ENCODE peak calls at places on chromosomes 11 and 22, in ten cellular contexts. One of them, this sample, is unnamed. For H3K4me1 and H3K36me3, the result is how much of the 10 kb centered on the place peaks cover.

GRCh38 chr11:46527586-46527985 is 66.2 kb downstream of the AMBRA1 start:
- DNase-seq in lower lobe of right lung: no peak
- DNase-seq in GM23248: no peak
- DNase-seq in tibial nerve: no peak
- DNase-seq in K562: no peak
- DNase-seq in CD8-positive, alpha-beta memory T cell: no peak
- DNase-seq in pancreas: no peak
- DNase-seq in psoas muscle: no peak
- DNase-seq in IMR-90: peak
- DNase-seq in neural progenitor cell: no peak
- DNase-seq in this sample: no peak

GRCh38 chr11:47259178-47259977 is 1.6 kb downstream of the NR1H3 start:
- DNase-seq in lower lobe of right lung: peak
- DNase-seq in GM23248: peak
- DNase-seq in tibial nerve: no peak
- DNase-seq in K562: no peak
- DNase-seq in CD8-positive, alpha-beta memory T cell: peak
- DNase-seq in pancreas: no peak
- DNase-seq in psoas muscle: no peak
- DNase-seq in IMR-90: peak
- DNase-seq in neural progenitor cell: peak
- DNase-seq in this sample: peak

GRCh38 chr11:76523147-76523546 is 78.3 kb downstream of the EMSY start:
- DNase-seq in lower lobe of right lung: no peak
- DNase-seq in GM23248: no peak
- DNase-seq in tibial nerve: no peak
- DNase-seq in K562: no peak
- DNase-seq in CD8-positive, alpha-beta memory T cell: no peak
- DNase-seq in pancreas: no peak
- DNase-seq in psoas muscle: no peak
- DNase-seq in IMR-90: no peak
- DNase-seq in neural progenitor cell: no peak
- DNase-seq in this sample: no peak

GRCh38 chr11:77299528-77299993 is 1.9 kb downstream of the GDPD4 start:
- DNase-seq in lower lobe of right lung: no peak
- DNase-seq in GM23248: peak
- DNase-seq in tibial nerve: no peak
- DNase-seq in K562: peak
- DNase-seq in CD8-positive, alpha-beta memory T cell: no peak
- DNase-seq in pancreas: no peak
- DNase-seq in psoas muscle: no peak
- DNase-seq in IMR-90: peak
- DNase-seq in neural progenitor cell: no peak
- DNase-seq in this sample: no peak

GRCh38 chr11:112735470-112735869 is 225.8 kb upstream of the NCAM1 start:
- DNase-seq in lower lobe of right lung: no peak
- DNase-seq in GM23248: no peak
- DNase-seq in tibial nerve: no peak
- DNase-seq in K562: no peak
- DNase-seq in CD8-positive, alpha-beta memory T cell: no peak
- DNase-seq in pancreas: no peak
- DNase-seq in psoas muscle: no peak
- DNase-seq in IMR-90: no peak
- DNase-seq in neural progenitor cell: no peak
- DNase-seq in this sample: no peak

GRCh38 chr22:23518381-23519187 is 61.5 kb downstream of the IGLL1 start:
- DNase-seq in lower lobe of right lung: no peak
- DNase-seq in GM23248: no peak
- DNase-seq in tibial nerve: no peak
- DNase-seq in K562: no peak
- DNase-seq in CD8-positive, alpha-beta memory T cell: no peak
- DNase-seq in pancreas: no peak
- DNase-seq in psoas muscle: no peak
- DNase-seq in IMR-90: no peak
- DNase-seq in neural progenitor cell: peak
- DNase-seq in this sample: no peak

GRCh38 chr22:20567993-20568417 is 60.6 kb downstream of the MED15 start:
- DNase-seq in lower lobe of right lung: no peak
- DNase-seq in GM23248: peak
- DNase-seq in tibial nerve: no peak
- DNase-seq in K562: peak
- DNase-seq in CD8-positive, alpha-beta memory T cell: no peak
- DNase-seq in pancreas: no peak
- DNase-seq in psoas muscle: no peak
- DNase-seq in IMR-90: peak
- DNase-seq in neural progenitor cell: no peak
- DNase-seq in this sample: no peak

GRCh38 chr11:129324533-129325175 is 51.0 kb upstream of the BARX2 start:
- DNase-seq in lower lobe of right lung: no peak
- DNase-seq in GM23248: peak
- DNase-seq in tibial nerve: peak
- DNase-seq in K562: no peak
- DNase-seq in CD8-positive, alpha-beta memory T cell: no peak
- DNase-seq in pancreas: peak
- DNase-seq in psoas muscle: peak
- DNase-seq in IMR-90: no peak
- DNase-seq in neural progenitor cell: no peak
- DNase-seq in this sample: no peak

GRCh38 chr11:69333906-69334305 is 40.0 kb downstream of the MYEOV start:
- DNase-seq in lower lobe of right lung: no peak
- DNase-seq in GM23248: no peak
- DNase-seq in tibial nerve: no peak
- DNase-seq in K562: no peak
- DNase-seq in CD8-positive, alpha-beta memory T cell: no peak
- DNase-seq in pancreas: no peak
- DNase-seq in psoas muscle: no peak
- DNase-seq in IMR-90: peak
- DNase-seq in neural progenitor cell: no peak
- DNase-seq in this sample: no peak

GRCh38 chr11:45285289-45285828 is 782 bp downstream of the SYT13 start:
- DNase-seq in lower lobe of right lung: no peak
- DNase-seq in GM23248: no peak
- DNase-seq in tibial nerve: no peak
- DNase-seq in K562: no peak
- DNase-seq in CD8-positive, alpha-beta memory T cell: no peak
- DNase-seq in pancreas: no peak
- DNase-seq in psoas muscle: no peak
- DNase-seq in IMR-90: no peak
- DNase-seq in neural progenitor cell: peak
- DNase-seq in this sample: no peak

GRCh38 chr11:126842038-126842437 is 158.5 kb downstream of the KIRREL3 start:
- DNase-seq in lower lobe of right lung: no peak
- DNase-seq in GM23248: no peak
- DNase-seq in tibial nerve: no peak
- DNase-seq in K562: no peak
- DNase-seq in CD8-positive, alpha-beta memory T cell: no peak
- DNase-seq in pancreas: no peak
- DNase-seq in psoas muscle: no peak
- DNase-seq in IMR-90: no peak
- DNase-seq in neural progenitor cell: no peak
- DNase-seq in this sample: no peak

GRCh38 chr22:43449205-43449830 is 37.5 kb downstream of the MPPED1 start:
- DNase-seq in lower lobe of right lung: no peak
- DNase-seq in GM23248: no peak
- DNase-seq in tibial nerve: no peak
- DNase-seq in K562: peak
- DNase-seq in CD8-positive, alpha-beta memory T cell: no peak
- DNase-seq in pancreas: no peak
- DNase-seq in psoas muscle: no peak
- DNase-seq in IMR-90: no peak
- DNase-seq in neural progenitor cell: peak
- DNase-seq in this sample: no peak

GRCh38 chr11:115279831-115280761 is 224.1 kb downstream of the CADM1 start:
- DNase-seq in lower lobe of right lung: no peak
- DNase-seq in GM23248: no peak
- DNase-seq in tibial nerve: no peak
- DNase-seq in K562: no peak
- DNase-seq in CD8-positive, alpha-beta memory T cell: no peak
- DNase-seq in pancreas: no peak
- DNase-seq in psoas muscle: no peak
- DNase-seq in IMR-90: peak
- DNase-seq in neural progenitor cell: no peak
- DNase-seq in this sample: no peak

GRCh38 chr22:41917906-41918791 is 3.3 kb upstream of the SHISA8 start:
- DNase-seq in lower lobe of right lung: peak
- DNase-seq in GM23248: peak
- DNase-seq in tibial nerve: no peak
- DNase-seq in K562: no peak
- DNase-seq in CD8-positive, alpha-beta memory T cell: no peak
- DNase-seq in pancreas: no peak
- DNase-seq in psoas muscle: peak
- DNase-seq in IMR-90: peak
- DNase-seq in neural progenitor cell: no peak
- DNase-seq in this sample: no peak

GRCh38 chr11:86245369-86246292 is 1.1 kb downstream of the EED start:
- DNase-seq in lower lobe of right lung: no peak
- DNase-seq in GM23248: peak
- DNase-seq in tibial nerve: no peak
- DNase-seq in K562: peak
- DNase-seq in CD8-positive, alpha-beta memory T cell: peak
- DNase-seq in pancreas: peak
- DNase-seq in psoas muscle: no peak
- DNase-seq in IMR-90: peak
- DNase-seq in neural progenitor cell: peak
- DNase-seq in this sample: peak
- H3K4me1 ChIP-seq in lower lobe of right lung: under half
- H3K4me1 ChIP-seq in GM23248: under half
- H3K4me1 ChIP-seq in tibial nerve: under half
- H3K4me1 ChIP-seq in K562: under half
- H3K4me1 ChIP-seq in CD8-positive, alpha-beta memory T cell: under half
- H3K4me1 ChIP-seq in pancreas: under half
- H3K4me1 ChIP-seq in psoas muscle: under half
- H3K4me1 ChIP-seq in IMR-90: under half
- H3K4me1 ChIP-seq in neural progenitor cell: under half
- H3K4me1 ChIP-seq in this sample: half or more

DNA sequence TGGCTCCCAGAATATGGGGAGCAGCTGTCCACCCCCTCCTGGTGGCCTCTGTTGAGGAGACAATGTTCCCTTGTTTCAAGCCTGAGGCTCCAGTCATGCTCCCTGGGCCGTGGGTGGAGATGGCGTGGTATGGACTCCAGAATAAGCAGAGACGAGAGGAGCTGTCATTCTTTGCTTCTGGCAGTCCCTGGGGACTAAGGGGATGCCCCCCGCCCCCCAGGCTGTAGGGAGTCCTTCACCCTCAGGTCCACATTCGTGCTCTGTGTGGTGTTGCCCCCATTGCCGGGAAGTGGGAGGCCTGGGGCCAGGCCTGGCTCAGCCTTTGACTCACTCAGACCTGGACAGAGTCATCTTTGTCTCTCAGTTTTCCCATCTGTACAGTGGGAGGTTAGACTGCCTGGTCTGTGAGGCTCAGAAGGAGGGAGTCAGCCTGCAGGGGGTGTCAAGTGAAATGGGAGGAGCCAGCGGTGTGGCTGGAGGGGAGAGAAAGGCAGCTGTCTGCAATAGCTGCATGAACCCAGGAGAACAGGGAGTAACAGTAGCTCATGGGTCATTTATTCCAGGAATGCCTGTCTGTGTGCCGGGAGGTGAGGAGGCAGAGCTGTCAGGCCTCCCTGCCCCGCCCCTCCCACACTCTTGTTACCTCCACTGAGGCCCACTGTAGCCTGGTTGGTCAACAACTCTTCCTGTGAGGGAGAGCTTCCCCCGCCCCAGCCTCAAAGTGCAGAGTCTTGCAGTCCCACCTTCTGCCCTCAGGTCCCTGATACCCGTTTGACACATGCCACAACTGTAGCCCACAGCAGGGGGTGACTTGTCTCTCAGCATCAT is 6.3 kb downstream of the ARHGEF17 start:
- DNase-seq in lower lobe of right lung: peak
- DNase-seq in GM23248: peak
- DNase-seq in tibial nerve: no peak
- DNase-seq in K562: peak
- DNase-seq in CD8-positive, alpha-beta memory T cell: no peak
- DNase-seq in pancreas: no peak
- DNase-seq in psoas muscle: no peak
- DNase-seq in IMR-90: peak
- DNase-seq in neural progenitor cell: peak
- DNase-seq in this sample: no peak
- H3K4me3 ChIP-seq in lower lobe of right lung: peak
- H3K4me3 ChIP-seq in GM23248: peak
- H3K4me3 ChIP-seq in tibial nerve: no peak
- H3K4me3 ChIP-seq in K562: no peak
- H3K4me3 ChIP-seq in CD8-positive, alpha-beta memory T cell: no peak
- H3K4me3 ChIP-seq in pancreas: no peak
- H3K4me3 ChIP-seq in psoas muscle: peak
- H3K4me3 ChIP-seq in IMR-90: no peak
- H3K4me3 ChIP-seq in neural progenitor cell: no peak
- H3K4me3 ChIP-seq in this sample: no peak

DNA sequence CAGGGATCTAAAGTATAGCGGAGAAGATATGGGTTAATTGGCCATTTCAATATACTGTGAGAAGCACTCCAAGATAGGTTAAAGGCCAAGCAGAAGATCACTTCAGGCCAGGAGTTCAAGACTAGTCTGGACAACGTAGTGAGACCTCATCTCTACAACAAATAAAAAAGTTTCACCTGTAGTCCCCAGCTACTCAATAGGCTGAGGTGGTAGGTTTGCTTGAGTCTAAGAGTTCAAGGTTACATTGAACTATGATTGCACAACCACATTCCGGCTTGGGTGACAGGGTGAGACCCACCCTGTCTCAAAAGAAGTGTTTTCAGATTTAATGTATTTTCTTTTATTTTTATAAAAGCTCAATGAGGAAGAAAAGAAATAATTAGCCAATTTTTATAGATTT is 25.4 kb downstream of the PATL1 start:
- DNase-seq in lower lobe of right lung: no peak
- DNase-seq in GM23248: no peak
- DNase-seq in tibial nerve: no peak
- DNase-seq in K562: no peak
- DNase-seq in CD8-positive, alpha-beta memory T cell: no peak
- DNase-seq in pancreas: no peak
- DNase-seq in psoas muscle: no peak
- DNase-seq in IMR-90: no peak
- DNase-seq in neural progenitor cell: no peak
- DNase-seq in this sample: no peak
- H3K36me3 ChIP-seq in lower lobe of right lung: half or more
- H3K36me3 ChIP-seq in GM23248: half or more
- H3K36me3 ChIP-seq in tibial nerve: half or more
- H3K36me3 ChIP-seq in K562: half or more
- H3K36me3 ChIP-seq in CD8-positive, alpha-beta memory T cell: half or more
- H3K36me3 ChIP-seq in pancreas: under half
- H3K36me3 ChIP-seq in psoas muscle: half or more
- H3K36me3 ChIP-seq in IMR-90: under half
- H3K36me3 ChIP-seq in neural progenitor cell: under half
- H3K36me3 ChIP-seq in this sample: half or more

GRCh38 chr11:120527111-120527748 is 15.7 kb downstream of the GRIK4 start:
- DNase-seq in lower lobe of right lung: no peak
- DNase-seq in GM23248: peak
- DNase-seq in tibial nerve: no peak
- DNase-seq in K562: no peak
- DNase-seq in CD8-positive, alpha-beta memory T cell: no peak
- DNase-seq in pancreas: no peak
- DNase-seq in psoas muscle: peak
- DNase-seq in IMR-90: peak
- DNase-seq in neural progenitor cell: peak
- DNase-seq in this sample: no peak
- H3K4me1 ChIP-seq in lower lobe of right lung: under half
- H3K4me1 ChIP-seq in GM23248: under half
- H3K4me1 ChIP-seq in tibial nerve: under half
- H3K4me1 ChIP-seq in K562: under half
- H3K4me1 ChIP-seq in CD8-positive, alpha-beta memory T cell: under half
- H3K4me1 ChIP-seq in pancreas: under half
- H3K4me1 ChIP-seq in psoas muscle: under half
- H3K4me1 ChIP-seq in IMR-90: under half
- H3K4me1 ChIP-seq in neural progenitor cell: under half
- H3K4me1 ChIP-seq in this sample: under half

This sample was measured in CD4-positive, CD25-positive, alpha-beta regulatory T cell.